ENCODE peak calls at places on chromosomes 16 and 17, in four cellular contexts. E, A, G and V are unnamed samples.

GRCh38 chr16:53968896-53969295 is 264.9 kb downstream of the FTO start:
- DNase-seq in A (no peak), G (no peak), E (no peak), V (no peak)

GRCh38 chr17:62950067-62950466 is 16.0 kb upstream of the TANC2 start:
- DNase-seq in E (no peak), G (no peak), A (no peak), V (no peak)

GRCh38 chr16:19179890-19180490 is 11.9 kb downstream of the SYT17 start:
- DNase-seq in A (no peak), E (peak), G (peak), V (no peak)

GRCh38 chr16:89202422-89203215 is 2.3 kb upstream of the SLC22A31 start:
- DNase-seq in A (no peak), E (no peak), G (no peak), V (no peak)

GRCh38 chr16:86436466-86437185 is 73.7 kb upstream of the FOXF1 start:
- DNase-seq in A (no peak), E (no peak), G (no peak), V (no peak)

GRCh38 chr17:57461082-57461481 is 204.8 kb downstream of the MSI2 start:
- DNase-seq in G (no peak), A (no peak), E (no peak), V (no peak)

GRCh38 chr17:76883744-76884525 is 15.7 kb downstream of the MGAT5B start:
- DNase-seq in G (peak), A (no peak), E (no peak), V (no peak)

GRCh38 chr16:1331712-1332617 is 1.5 kb upstream of the BAIAP3 start:
- DNase-seq in G (peak), E (peak), A (no peak), V (no peak)

GRCh38 chr17:61415374-61416210 is 15.9 kb downstream of the TBX2 start:
- DNase-seq in A (no peak), E (no peak), G (no peak), V (no peak)

GRCh38 chr17:34487616-34488015 is 91.8 kb upstream of the TMEM132E start:
- DNase-seq in E (no peak), A (no peak), G (no peak), V (no peak)